ENCODE peak calls at places on chromosomes 6 and 20, in six cellular contexts. O, H, U, G, B and J are unnamed samples.

GRCh38 chr20:50634191-50634590 is 57.2 kb downstream of the RIPOR3 start:
- DNase-seq in O (no peak), H (no peak), U (no peak), G (no peak), B (no peak), J (no peak)

GRCh38 chr6:160088069-160088773 is 33.4 kb upstream of the SLC22A1 start:
- DNase-seq in O (peak; percentile 57), H (peak; percentile 83), U (peak; percentile 74), G (peak; percentile 81), B (peak; percentile 55), J (peak; percentile 52)

GRCh38 chr6:148523051-148523450 is 180.4 kb downstream of the SASH1 start:
- DNase-seq in O (no peak), H (no peak), U (no peak), G (no peak), B (no peak), J (no peak)

GRCh38 chr6:54716869-54717268 is 129.7 kb upstream of the FAM83B start:
- DNase-seq in O (no peak), H (no peak), U (no peak), G (no peak), B (no peak), J (no peak)

GRCh38 chr6:159833556-159833955 is 33.5 kb downstream of the PNLDC1 start:
- DNase-seq in O (no peak), H (no peak), U (no peak), G (no peak), B (no peak), J (no peak)

GRCh38 chr6:138162947-138163569 is 1.3 kb downstream of the ARFGEF3 start:
- DNase-seq in O (no peak), H (no peak), U (no peak), G (no peak), B (no peak), J (no peak)

GRCh38 chr6:15879372-15880261 is 216.8 kb upstream of the DTNBP1 start:
- DNase-seq in O (peak; percentile 51), H (peak; percentile 77), U (peak; percentile 66), G (peak; percentile 44), B (no peak), J (peak; percentile 21)

GRCh38 chr6:89118931-89119330 is 1.1 kb upstream of the SRSF12 start:
- DNase-seq in O (no peak), H (peak; percentile 34), U (no peak), G (no peak), B (no peak), J (peak; percentile 49)

GRCh38 chr20:12047838-12048432 is 130.2 kb downstream of the BTBD3 start:
- DNase-seq in O (no peak), H (no peak), U (no peak), G (no peak), B (no peak), J (no peak)

GRCh38 chr20:5036828-5037227 is 35.5 kb upstream of the SLC23A2 start:
- DNase-seq in O (no peak), H (no peak), U (no peak), G (no peak), B (no peak), J (no peak)

GRCh38 chr6:135162678-135163439 is 18.2 kb upstream of the MYB start:
- DNase-seq in O (no peak), H (peak; percentile 41), U (peak; percentile 49), G (no peak), B (peak; percentile 65), J (peak; percentile 52)

GRCh38 chr6:34044945-34045595 is 100.8 kb downstream of the GRM4 start:
- DNase-seq in O (no peak), H (no peak), U (no peak), G (no peak), B (no peak), J (no peak)

GRCh38 chr6:15243994-15244604 is 1.8 kb upstream of the JARID2 start:
- DNase-seq in O (no peak), H (no peak), U (no peak), G (peak; percentile 18), B (peak; percentile 10), J (peak; percentile 21)

GRCh38 chr20:44574372-44574771 is 8.0 kb upstream of the PKIG start:
- DNase-seq in O (no peak), H (no peak), U (no peak), G (no peak), B (no peak), J (no peak)

GRCh38 chr6:170038717-170039116 is 252.2 kb downstream of the DLL1 start:
- DNase-seq in O (no peak), H (no peak), U (no peak), G (peak; percentile 7), B (no peak), J (peak; percentile 1)

GRCh38 chr20:58709013-58709702 is 16.6 kb downstream of the NPEPL1 start:
- DNase-seq in O (no peak), H (no peak), U (no peak), G (peak; percentile 12), B (no peak), J (no peak)

GRCh38 chr20:39873286-39873685 is 815.8 kb downstream of the MAFB start:
- DNase-seq in O (no peak), H (no peak), U (no peak), G (no peak), B (no peak), J (no peak)

GRCh38 chr20:38127011-38127621 is 38.0 kb downstream of the TGM2 start:
- DNase-seq in O (no peak), H (peak; percentile 61), U (no peak), G (peak; percentile 60), B (peak; percentile 58), J (peak; percentile 28)
- TF ChIP-seq CTCF in O (no peak), H (no peak), U (no peak), G (no peak), B (no peak), J (no peak)

GRCh38 chr20:63284981-63285524 is 7.9 kb upstream of the COL20A1 start:
- DNase-seq in O (no peak), H (no peak), U (no peak), G (no peak), B (no peak), J (no peak)

GRCh38 chr20:63285636-63286615 is 7.1 kb upstream of the COL20A1 start:
- DNase-seq in O (no peak), H (no peak), U (no peak), G (no peak), B (no peak), J (no peak)

GRCh38 chr20:63284083-63284440 is 8.9 kb upstream of the COL20A1 start:
- DNase-seq in O (no peak), H (no peak), U (no peak), G (no peak), B (no peak), J (no peak)

GRCh38 chr20:63283397-63284082 is 9.4 kb upstream of the COL20A1 start:
- DNase-seq in O (no peak), H (no peak), U (no peak), G (no peak), B (no peak), J (no peak)

DNA sequence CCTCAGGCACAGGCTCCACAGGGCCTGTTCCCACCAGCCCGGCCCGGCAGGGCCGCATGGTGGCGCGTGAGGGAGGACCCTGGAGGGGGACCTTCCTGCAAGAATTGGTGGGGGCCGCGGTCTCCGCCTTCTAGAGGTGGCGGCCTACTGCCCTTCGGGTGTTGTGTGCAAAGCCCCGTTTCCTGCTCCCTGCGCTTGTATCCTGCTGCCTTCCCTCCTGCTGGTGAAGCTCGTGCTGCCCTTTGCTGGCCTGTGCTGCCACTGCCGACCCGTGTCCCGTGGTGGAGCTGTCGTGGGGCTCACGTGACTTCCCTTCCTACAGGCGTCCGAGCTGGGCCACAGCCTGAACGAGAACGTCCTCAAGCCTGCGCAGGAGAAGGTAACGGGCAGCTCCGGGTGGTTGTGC is 8.4 kb upstream of the COL20A1 start:
- DNase-seq in O (no peak), H (no peak), U (no peak), G (no peak), B (no peak), J (no peak)
- TF ChIP-seq POLR2A in O (no peak), H (no peak), U (no peak), G (no peak), B (no peak), J (no peak)

GRCh38 chr6:83514877-83515466 is 2.6 kb downstream of the PRSS35 start:
- DNase-seq in O (no peak), H (peak; percentile 61), U (no peak), G (no peak), B (peak; percentile 57), J (peak; percentile 53)

GRCh38 chr6:83517500-83517899 is 5.2 kb downstream of the PRSS35 start:
- DNase-seq in O (no peak), H (no peak), U (no peak), G (no peak), B (no peak), J (no peak)

GRCh38 chr6:83518946-83519489 is 6.7 kb downstream of the PRSS35 start:
- DNase-seq in O (no peak), H (no peak), U (no peak), G (no peak), B (peak; percentile 4), J (no peak)
- TF ChIP-seq CTCF in O (peak; percentile 8), H (peak; percentile 21), U (no peak), G (no peak), B (peak; percentile 14), J (no peak)

GRCh38 chr6:63565058-63565726 is 7.1 kb upstream of the LOC128125822 start:
- DNase-seq in O (no peak), H (no peak), U (peak; percentile 18), G (no peak), B (peak; percentile 76), J (peak; percentile 41)
- TF ChIP-seq POLR2A in O (no peak), H (no peak), U (no peak), G (no peak), B (no peak), J (no peak)

GRCh38 chr6:24352434-24352833 is 5.4 kb downstream of the DCDC2 start:
- DNase-seq in O (no peak), H (no peak), U (no peak), G (no peak), B (no peak), J (no peak)
- TF ChIP-seq CTCF in O (no peak), H (no peak), U (no peak), G (no peak), B (no peak), J (no peak)

DNA sequence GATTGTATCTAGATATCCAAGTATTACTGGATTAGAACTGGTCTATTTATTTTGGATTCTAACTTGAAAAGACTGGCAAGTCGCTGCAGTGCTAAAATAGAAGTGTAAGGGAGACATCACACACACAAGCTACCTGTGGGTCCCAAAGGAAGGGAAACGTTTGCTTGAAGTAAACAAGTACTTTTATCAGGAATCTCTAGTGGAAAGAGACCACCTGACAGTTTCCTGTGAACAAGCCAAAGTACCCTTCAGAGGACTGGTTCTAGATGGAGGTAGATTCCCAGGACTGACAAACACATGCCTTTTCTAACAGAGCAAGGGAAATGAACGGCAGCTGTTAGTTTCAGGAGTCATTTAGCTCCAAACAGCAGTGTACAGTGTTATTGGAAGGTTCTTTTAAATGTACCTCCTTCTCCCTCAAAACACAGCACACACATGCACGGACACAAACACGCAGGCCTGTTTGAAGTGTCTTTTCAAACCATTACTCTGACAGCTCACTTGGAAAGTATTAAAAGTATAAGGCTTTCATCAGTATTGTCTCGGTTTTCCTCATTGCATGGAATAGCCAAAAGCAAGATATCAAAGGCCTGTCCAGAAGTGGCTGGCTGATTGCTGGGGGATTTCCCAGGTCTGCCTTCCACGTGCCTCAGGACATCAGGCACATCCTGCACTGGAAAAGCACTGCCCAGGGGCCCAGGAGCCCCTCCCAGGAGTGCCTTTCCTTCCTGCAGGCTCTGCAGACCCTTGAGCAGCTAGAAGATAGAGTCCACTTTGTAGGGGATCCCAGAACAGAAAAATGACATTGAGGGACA is 393.3 kb upstream of the SOX4 start:
- DNase-seq in O (no peak), H (no peak), U (no peak), G (no peak), B (no peak), J (no peak)
- TF ChIP-seq POLR2A in O (no peak), H (no peak), U (no peak), G (no peak), B (no peak), J (no peak)